ENCODE peak calls at places on chromosomes 6 and 20, in five cellular contexts. One of them, this sample, is unnamed.

GRCh38 chr6:44049163-44049988 is 77.9 kb downstream of the MRPL14 start:
- DNase-seq in AG08395: peak
- DNase-seq in progenitor cell of endocrine pancreas: no peak
- DNase-seq in activated CD4-positive, alpha-beta T cell treated with anti-CD3 and anti-CD28 coated beads for 48 hours: no peak
- DNase-seq in activated naive CD8-positive, alpha-beta T cell treated with anti-CD3 and anti-CD28 coated beads for 36 hours: no peak
- DNase-seq in this sample: no peak

GRCh38 chr6:14676084-14676483 is 558.5 kb downstream of the CD83 start:
- DNase-seq in activated CD4-positive, alpha-beta T cell treated with anti-CD3 and anti-CD28 coated beads for 48 hours: no peak
- DNase-seq in progenitor cell of endocrine pancreas: no peak
- DNase-seq in activated naive CD8-positive, alpha-beta T cell treated with anti-CD3 and anti-CD28 coated beads for 36 hours: no peak
- DNase-seq in AG08395: peak
- DNase-seq in this sample: no peak

GRCh38 chr20:35005463-35005961 is 49.8 kb downstream of the MYH7B start:
- DNase-seq in activated naive CD8-positive, alpha-beta T cell treated with anti-CD3 and anti-CD28 coated beads for 36 hours: no peak
- DNase-seq in AG08395: no peak
- DNase-seq in progenitor cell of endocrine pancreas: no peak
- DNase-seq in activated CD4-positive, alpha-beta T cell treated with anti-CD3 and anti-CD28 coated beads for 48 hours: no peak
- DNase-seq in this sample: peak

GRCh38 chr6:113594726-113595125 is 262.4 kb upstream of the MARCKS start:
- DNase-seq in activated CD4-positive, alpha-beta T cell treated with anti-CD3 and anti-CD28 coated beads for 48 hours: no peak
- DNase-seq in activated naive CD8-positive, alpha-beta T cell treated with anti-CD3 and anti-CD28 coated beads for 36 hours: no peak
- DNase-seq in AG08395: no peak
- DNase-seq in progenitor cell of endocrine pancreas: no peak
- DNase-seq in this sample: no peak

GRCh38 chr6:90220273-90220672 is 76.4 kb downstream of the BACH2 start:
- DNase-seq in activated CD4-positive, alpha-beta T cell treated with anti-CD3 and anti-CD28 coated beads for 48 hours: no peak
- DNase-seq in progenitor cell of endocrine pancreas: no peak
- DNase-seq in activated naive CD8-positive, alpha-beta T cell treated with anti-CD3 and anti-CD28 coated beads for 36 hours: no peak
- DNase-seq in AG08395: no peak
- DNase-seq in this sample: no peak

GRCh38 chr6:34301408-34301807 is 52.6 kb upstream of the SMIM29 start:
- DNase-seq in AG08395: peak
- DNase-seq in activated naive CD8-positive, alpha-beta T cell treated with anti-CD3 and anti-CD28 coated beads for 36 hours: no peak
- DNase-seq in progenitor cell of endocrine pancreas: no peak
- DNase-seq in activated CD4-positive, alpha-beta T cell treated with anti-CD3 and anti-CD28 coated beads for 48 hours: no peak
- DNase-seq in this sample: no peak

GRCh38 chr6:97465877-97466710 is 183.1 kb upstream of the MMS22L start:
- DNase-seq in AG08395: no peak
- DNase-seq in activated naive CD8-positive, alpha-beta T cell treated with anti-CD3 and anti-CD28 coated beads for 36 hours: no peak
- DNase-seq in activated CD4-positive, alpha-beta T cell treated with anti-CD3 and anti-CD28 coated beads for 48 hours: no peak
- DNase-seq in progenitor cell of endocrine pancreas: no peak
- DNase-seq in this sample: peak

GRCh38 chr6:80522556-80522955 is 416.1 kb downstream of the BCKDHB start:
- DNase-seq in activated naive CD8-positive, alpha-beta T cell treated with anti-CD3 and anti-CD28 coated beads for 36 hours: no peak
- DNase-seq in progenitor cell of endocrine pancreas: no peak
- DNase-seq in activated CD4-positive, alpha-beta T cell treated with anti-CD3 and anti-CD28 coated beads for 48 hours: no peak
- DNase-seq in AG08395: no peak
- DNase-seq in this sample: no peak

GRCh38 chr20:62795023-62795761 is 1.1 kb upstream of the MRGBP start:
- DNase-seq in activated naive CD8-positive, alpha-beta T cell treated with anti-CD3 and anti-CD28 coated beads for 36 hours: peak
- DNase-seq in activated CD4-positive, alpha-beta T cell treated with anti-CD3 and anti-CD28 coated beads for 48 hours: peak
- DNase-seq in progenitor cell of endocrine pancreas: peak
- DNase-seq in AG08395: no peak
- DNase-seq in this sample: peak

GRCh38 chr6:165891320-165891719 is 228.3 kb upstream of the PDE10A start:
- DNase-seq in AG08395: no peak
- DNase-seq in activated naive CD8-positive, alpha-beta T cell treated with anti-CD3 and anti-CD28 coated beads for 36 hours: no peak
- DNase-seq in progenitor cell of endocrine pancreas: no peak
- DNase-seq in activated CD4-positive, alpha-beta T cell treated with anti-CD3 and anti-CD28 coated beads for 48 hours: no peak
- DNase-seq in this sample: no peak

GRCh38 chr6:167856999-167857660 is 30.4 kb downstream of the AFDN start:
- DNase-seq in activated naive CD8-positive, alpha-beta T cell treated with anti-CD3 and anti-CD28 coated beads for 36 hours: no peak
- DNase-seq in activated CD4-positive, alpha-beta T cell treated with anti-CD3 and anti-CD28 coated beads for 48 hours: no peak
- DNase-seq in AG08395: no peak
- DNase-seq in progenitor cell of endocrine pancreas: no peak
- DNase-seq in this sample: no peak

GRCh38 chr20:58613061-58613854 is 37.8 kb upstream of the STX16 start:
- DNase-seq in AG08395: no peak
- DNase-seq in activated CD4-positive, alpha-beta T cell treated with anti-CD3 and anti-CD28 coated beads for 48 hours: no peak
- DNase-seq in progenitor cell of endocrine pancreas: no peak
- DNase-seq in activated naive CD8-positive, alpha-beta T cell treated with anti-CD3 and anti-CD28 coated beads for 36 hours: no peak
- DNase-seq in this sample: no peak

GRCh38 chr20:62192635-62193034 is 9.8 kb downstream of the MTG2 start:
- DNase-seq in activated CD4-positive, alpha-beta T cell treated with anti-CD3 and anti-CD28 coated beads for 48 hours: no peak
- DNase-seq in activated naive CD8-positive, alpha-beta T cell treated with anti-CD3 and anti-CD28 coated beads for 36 hours: no peak
- DNase-seq in AG08395: no peak
- DNase-seq in progenitor cell of endocrine pancreas: no peak
- DNase-seq in this sample: no peak

GRCh38 chr20:40050596-40050995 is 638.4 kb downstream of the MAFB start:
- DNase-seq in progenitor cell of endocrine pancreas: no peak
- DNase-seq in activated CD4-positive, alpha-beta T cell treated with anti-CD3 and anti-CD28 coated beads for 48 hours: no peak
- DNase-seq in activated naive CD8-positive, alpha-beta T cell treated with anti-CD3 and anti-CD28 coated beads for 36 hours: no peak
- DNase-seq in AG08395: no peak
- DNase-seq in this sample: no peak

GRCh38 chr6:87436435-87436834 is 28.7 kb downstream of the CFAP206 start:
- DNase-seq in AG08395: peak
- DNase-seq in progenitor cell of endocrine pancreas: peak
- DNase-seq in activated naive CD8-positive, alpha-beta T cell treated with anti-CD3 and anti-CD28 coated beads for 36 hours: peak
- DNase-seq in activated CD4-positive, alpha-beta T cell treated with anti-CD3 and anti-CD28 coated beads for 48 hours: peak
- DNase-seq in this sample: no peak

GRCh38 chr6:5208039-5208438 is 52.7 kb downstream of the LYRM4 start:
- DNase-seq in progenitor cell of endocrine pancreas: no peak
- DNase-seq in AG08395: peak
- DNase-seq in activated CD4-positive, alpha-beta T cell treated with anti-CD3 and anti-CD28 coated beads for 48 hours: no peak
- DNase-seq in activated naive CD8-positive, alpha-beta T cell treated with anti-CD3 and anti-CD28 coated beads for 36 hours: no peak
- DNase-seq in this sample: no peak

GRCh38 chr6:161744211-161745067 is 470.6 kb upstream of the AGPAT4 start:
- DNase-seq in AG08395: no peak
- DNase-seq in activated naive CD8-positive, alpha-beta T cell treated with anti-CD3 and anti-CD28 coated beads for 36 hours: no peak
- DNase-seq in progenitor cell of endocrine pancreas: no peak
- DNase-seq in activated CD4-positive, alpha-beta T cell treated with anti-CD3 and anti-CD28 coated beads for 48 hours: no peak
- DNase-seq in this sample: no peak

GRCh38 chr20:9166153-9166780 is 97.4 kb downstream of the PLCB4 start:
- DNase-seq in AG08395: no peak
- DNase-seq in activated CD4-positive, alpha-beta T cell treated with anti-CD3 and anti-CD28 coated beads for 48 hours: no peak
- DNase-seq in progenitor cell of endocrine pancreas: no peak
- DNase-seq in activated naive CD8-positive, alpha-beta T cell treated with anti-CD3 and anti-CD28 coated beads for 36 hours: no peak
- DNase-seq in this sample: no peak

GRCh38 chr6:100347901-100348550 is 116.7 kb downstream of the SIM1 start:
- DNase-seq in AG08395: peak
- DNase-seq in activated CD4-positive, alpha-beta T cell treated with anti-CD3 and anti-CD28 coated beads for 48 hours: no peak
- DNase-seq in activated naive CD8-positive, alpha-beta T cell treated with anti-CD3 and anti-CD28 coated beads for 36 hours: no peak
- DNase-seq in progenitor cell of endocrine pancreas: no peak
- DNase-seq in this sample: no peak

GRCh38 chr6:168278904-168279303 is 40.7 kb downstream of the DACT2 start:
- DNase-seq in progenitor cell of endocrine pancreas: no peak
- DNase-seq in activated CD4-positive, alpha-beta T cell treated with anti-CD3 and anti-CD28 coated beads for 48 hours: no peak
- DNase-seq in activated naive CD8-positive, alpha-beta T cell treated with anti-CD3 and anti-CD28 coated beads for 36 hours: no peak
- DNase-seq in AG08395: no peak
- DNase-seq in this sample: no peak